ENCODE peak calls at places on chromosomes 7 and 10, in nine cellular contexts. One of them, this sample, is unnamed. For H3K36me3, the result is how much of the 10 kb centered on the place peaks cover.

GRCh38 chr10:35194906-35195305 is 68.3 kb downstream of the CREM start:
- DNase-seq in fibroblast of lung: peak
- DNase-seq in colonic mucosa: no peak
- DNase-seq in IMR-90: peak
- DNase-seq in esophagus squamous epithelium: no peak
- DNase-seq in hepatocyte: peak
- DNase-seq in upper lobe of right lung: no peak
- DNase-seq in endodermal cell: no peak
- DNase-seq in CD8-positive, alpha-beta memory T cell: peak
- DNase-seq in this sample: no peak

GRCh38 chr7:90709501-90710465 is 113.7 kb downstream of the CDK14 start:
- DNase-seq in fibroblast of lung: peak
- DNase-seq in colonic mucosa: no peak
- DNase-seq in IMR-90: peak
- DNase-seq in esophagus squamous epithelium: no peak
- DNase-seq in hepatocyte: peak
- DNase-seq in upper lobe of right lung: no peak
- DNase-seq in endodermal cell: peak
- DNase-seq in CD8-positive, alpha-beta memory T cell: no peak
- DNase-seq in this sample: no peak

GRCh38 chr7:153887756-153888591 is 164.2 kb upstream of the DPP6 start:
- DNase-seq in fibroblast of lung: no peak
- DNase-seq in colonic mucosa: no peak
- DNase-seq in IMR-90: no peak
- DNase-seq in esophagus squamous epithelium: no peak
- DNase-seq in hepatocyte: no peak
- DNase-seq in upper lobe of right lung: no peak
- DNase-seq in endodermal cell: peak
- DNase-seq in CD8-positive, alpha-beta memory T cell: no peak
- DNase-seq in this sample: peak

GRCh38 chr7:15489383-15489782 is 72.4 kb downstream of the AGMO start:
- DNase-seq in fibroblast of lung: no peak
- DNase-seq in colonic mucosa: no peak
- DNase-seq in IMR-90: no peak
- DNase-seq in esophagus squamous epithelium: no peak
- DNase-seq in hepatocyte: no peak
- DNase-seq in upper lobe of right lung: no peak
- DNase-seq in endodermal cell: no peak
- DNase-seq in CD8-positive, alpha-beta memory T cell: no peak
- DNase-seq in this sample: no peak

GRCh38 chr7:156473476-156474240 is 166.9 kb upstream of the RNF32 start:
- DNase-seq in fibroblast of lung: peak
- DNase-seq in colonic mucosa: peak
- DNase-seq in IMR-90: peak
- DNase-seq in esophagus squamous epithelium: no peak
- DNase-seq in hepatocyte: peak
- DNase-seq in upper lobe of right lung: no peak
- DNase-seq in endodermal cell: peak
- DNase-seq in CD8-positive, alpha-beta memory T cell: no peak
- DNase-seq in this sample: peak

GRCh38 chr7:139697031-139697430 is 80.8 kb downstream of the HIPK2 start:
- DNase-seq in fibroblast of lung: no peak
- DNase-seq in colonic mucosa: peak
- DNase-seq in IMR-90: no peak
- DNase-seq in esophagus squamous epithelium: no peak
- DNase-seq in hepatocyte: no peak
- DNase-seq in upper lobe of right lung: no peak
- DNase-seq in endodermal cell: no peak
- DNase-seq in CD8-positive, alpha-beta memory T cell: no peak
- DNase-seq in this sample: no peak

GRCh38 chr10:128362514-128362913 is 236.3 kb upstream of the MKI67 start:
- DNase-seq in fibroblast of lung: no peak
- DNase-seq in colonic mucosa: no peak
- DNase-seq in IMR-90: no peak
- DNase-seq in esophagus squamous epithelium: no peak
- DNase-seq in hepatocyte: no peak
- DNase-seq in upper lobe of right lung: no peak
- DNase-seq in endodermal cell: no peak
- DNase-seq in CD8-positive, alpha-beta memory T cell: no peak
- DNase-seq in this sample: no peak

GRCh38 chr10:51341216-51341615 is 266.9 kb downstream of the PRKG1 start:
- DNase-seq in fibroblast of lung: no peak
- DNase-seq in colonic mucosa: peak
- DNase-seq in IMR-90: no peak
- DNase-seq in esophagus squamous epithelium: no peak
- DNase-seq in hepatocyte: no peak
- DNase-seq in upper lobe of right lung: no peak
- DNase-seq in endodermal cell: no peak
- DNase-seq in CD8-positive, alpha-beta memory T cell: no peak
- DNase-seq in this sample: no peak

GRCh38 chr7:137967143-137968018 is 34.5 kb downstream of the CREB3L2 start:
- DNase-seq in fibroblast of lung: peak
- DNase-seq in colonic mucosa: no peak
- DNase-seq in IMR-90: peak
- DNase-seq in esophagus squamous epithelium: no peak
- DNase-seq in hepatocyte: peak
- DNase-seq in upper lobe of right lung: no peak
- DNase-seq in endodermal cell: peak
- DNase-seq in CD8-positive, alpha-beta memory T cell: no peak
- DNase-seq in this sample: peak

GRCh38 chr10:52217531-52217930 is 96.5 kb upstream of the DKK1 start:
- DNase-seq in fibroblast of lung: no peak
- DNase-seq in colonic mucosa: no peak
- DNase-seq in IMR-90: no peak
- DNase-seq in esophagus squamous epithelium: no peak
- DNase-seq in hepatocyte: no peak
- DNase-seq in upper lobe of right lung: no peak
- DNase-seq in endodermal cell: no peak
- DNase-seq in CD8-positive, alpha-beta memory T cell: no peak
- DNase-seq in this sample: no peak

GRCh38 chr7:55065079-55065478 is 46.3 kb downstream of the EGFR start:
- DNase-seq in fibroblast of lung: peak
- DNase-seq in colonic mucosa: no peak
- DNase-seq in IMR-90: peak
- DNase-seq in esophagus squamous epithelium: no peak
- DNase-seq in hepatocyte: peak
- DNase-seq in upper lobe of right lung: no peak
- DNase-seq in endodermal cell: no peak
- DNase-seq in CD8-positive, alpha-beta memory T cell: no peak
- DNase-seq in this sample: no peak

GRCh38 chr10:78952018-78952417 is 116.7 kb upstream of the ZMIZ1 start:
- DNase-seq in fibroblast of lung: peak
- DNase-seq in colonic mucosa: no peak
- DNase-seq in IMR-90: peak
- DNase-seq in esophagus squamous epithelium: no peak
- DNase-seq in hepatocyte: no peak
- DNase-seq in upper lobe of right lung: no peak
- DNase-seq in endodermal cell: no peak
- DNase-seq in CD8-positive, alpha-beta memory T cell: no peak
- DNase-seq in this sample: no peak

GRCh38 chr7:51090411-51090810 is 226.2 kb downstream of the COBL start:
- DNase-seq in fibroblast of lung: no peak
- DNase-seq in colonic mucosa: no peak
- DNase-seq in IMR-90: no peak
- DNase-seq in esophagus squamous epithelium: no peak
- DNase-seq in hepatocyte: no peak
- DNase-seq in upper lobe of right lung: no peak
- DNase-seq in endodermal cell: no peak
- DNase-seq in CD8-positive, alpha-beta memory T cell: no peak
- DNase-seq in this sample: no peak

GRCh38 chr7:106460792-106461254 is 176.0 kb upstream of the NAMPT start:
- DNase-seq in fibroblast of lung: no peak
- DNase-seq in colonic mucosa: no peak
- DNase-seq in IMR-90: no peak
- DNase-seq in esophagus squamous epithelium: no peak
- DNase-seq in hepatocyte: peak
- DNase-seq in upper lobe of right lung: no peak
- DNase-seq in endodermal cell: no peak
- DNase-seq in CD8-positive, alpha-beta memory T cell: no peak
- DNase-seq in this sample: no peak

GRCh38 chr10:109933984-109934565 is 10.8 kb upstream of the XPNPEP1 start:
- DNase-seq in fibroblast of lung: peak
- DNase-seq in colonic mucosa: no peak
- DNase-seq in IMR-90: peak
- DNase-seq in esophagus squamous epithelium: no peak
- DNase-seq in hepatocyte: no peak
- DNase-seq in upper lobe of right lung: no peak
- DNase-seq in endodermal cell: peak
- DNase-seq in CD8-positive, alpha-beta memory T cell: peak
- DNase-seq in this sample: peak

GRCh38 chr7:97971990-97972943 is 17.7 kb downstream of the OCM2 start:
- DNase-seq in fibroblast of lung: peak
- DNase-seq in colonic mucosa: peak
- DNase-seq in IMR-90: peak
- DNase-seq in esophagus squamous epithelium: peak
- DNase-seq in hepatocyte: peak
- DNase-seq in upper lobe of right lung: peak
- DNase-seq in endodermal cell: peak
- DNase-seq in CD8-positive, alpha-beta memory T cell: peak
- DNase-seq in this sample: peak

GRCh38 chr7:131943616-131944015 is 387.2 kb upstream of the PODXL start:
- DNase-seq in fibroblast of lung: no peak
- DNase-seq in colonic mucosa: no peak
- DNase-seq in IMR-90: no peak
- DNase-seq in esophagus squamous epithelium: no peak
- DNase-seq in hepatocyte: no peak
- DNase-seq in upper lobe of right lung: no peak
- DNase-seq in endodermal cell: peak
- DNase-seq in CD8-positive, alpha-beta memory T cell: no peak
- DNase-seq in this sample: no peak

GRCh38 chr7:131945948-131946525 is 389.6 kb upstream of the PODXL start:
- DNase-seq in fibroblast of lung: no peak
- DNase-seq in colonic mucosa: peak
- DNase-seq in IMR-90: no peak
- DNase-seq in esophagus squamous epithelium: no peak
- DNase-seq in hepatocyte: peak
- DNase-seq in upper lobe of right lung: no peak
- DNase-seq in endodermal cell: peak
- DNase-seq in CD8-positive, alpha-beta memory T cell: no peak
- DNase-seq in this sample: peak

GRCh38 chr7:131944556-131945069 is 388.2 kb upstream of the PODXL start:
- DNase-seq in fibroblast of lung: no peak
- DNase-seq in colonic mucosa: no peak
- DNase-seq in IMR-90: no peak
- DNase-seq in esophagus squamous epithelium: no peak
- DNase-seq in hepatocyte: no peak
- DNase-seq in upper lobe of right lung: no peak
- DNase-seq in endodermal cell: no peak
- DNase-seq in CD8-positive, alpha-beta memory T cell: no peak
- DNase-seq in this sample: no peak

GRCh38 chr7:131943211-131943610 is 386.8 kb upstream of the PODXL start:
- DNase-seq in fibroblast of lung: no peak
- DNase-seq in colonic mucosa: no peak
- DNase-seq in IMR-90: no peak
- DNase-seq in esophagus squamous epithelium: no peak
- DNase-seq in hepatocyte: no peak
- DNase-seq in upper lobe of right lung: no peak
- DNase-seq in endodermal cell: peak
- DNase-seq in CD8-positive, alpha-beta memory T cell: no peak
- DNase-seq in this sample: no peak

DNA sequence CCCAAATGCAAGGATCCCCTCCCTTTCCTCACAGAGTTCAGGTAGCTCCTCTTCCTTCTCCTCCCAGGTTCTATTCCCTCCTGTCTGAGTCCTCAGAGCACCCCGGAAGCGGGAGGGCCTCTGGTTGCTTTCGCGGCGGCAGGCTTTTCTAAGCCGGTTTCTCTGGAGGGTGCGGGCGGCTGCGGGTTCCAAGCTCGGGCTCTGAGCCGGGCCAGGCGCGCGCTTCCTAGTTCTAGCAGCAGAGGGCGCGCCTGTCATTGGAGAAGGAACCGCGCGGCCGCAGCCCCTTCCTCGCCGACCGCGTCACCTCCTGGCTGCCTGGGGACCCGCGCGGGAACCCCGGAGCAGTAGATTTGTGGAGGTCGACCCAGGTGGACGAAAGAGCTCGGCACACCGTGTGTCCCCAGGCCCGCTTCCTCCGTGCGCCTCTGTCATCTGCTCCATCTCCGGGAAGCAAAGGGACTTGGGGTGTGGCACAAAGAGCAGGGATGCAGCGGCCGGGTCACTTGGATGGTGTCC is 388.9 kb upstream of the PODXL start:
- DNase-seq in fibroblast of lung: peak
- DNase-seq in colonic mucosa: peak
- DNase-seq in IMR-90: peak
- DNase-seq in esophagus squamous epithelium: no peak
- DNase-seq in hepatocyte: peak
- DNase-seq in upper lobe of right lung: no peak
- DNase-seq in endodermal cell: peak
- DNase-seq in CD8-positive, alpha-beta memory T cell: no peak
- DNase-seq in this sample: peak
- H3K4me3 ChIP-seq in fibroblast of lung: no peak
- H3K4me3 ChIP-seq in colonic mucosa: peak
- H3K4me3 ChIP-seq in IMR-90: no peak
- H3K4me3 ChIP-seq in esophagus squamous epithelium: no peak
- H3K4me3 ChIP-seq in hepatocyte: no peak
- H3K4me3 ChIP-seq in upper lobe of right lung: no peak
- H3K4me3 ChIP-seq in endodermal cell: no peak
- H3K4me3 ChIP-seq in CD8-positive, alpha-beta memory T cell: no peak
- H3K4me3 ChIP-seq in this sample: no peak

GRCh38 chr10:124081547-124082140 is 11.8 kb downstream of the CHST15 start:
- DNase-seq in fibroblast of lung: no peak
- DNase-seq in colonic mucosa: no peak
- DNase-seq in IMR-90: no peak
- DNase-seq in esophagus squamous epithelium: no peak
- DNase-seq in hepatocyte: no peak
- DNase-seq in upper lobe of right lung: no peak
- DNase-seq in endodermal cell: no peak
- DNase-seq in CD8-positive, alpha-beta memory T cell: no peak
- DNase-seq in this sample: peak
- H3K36me3 ChIP-seq in fibroblast of lung: under half
- H3K36me3 ChIP-seq in colonic mucosa: under half
- H3K36me3 ChIP-seq in IMR-90: under half
- H3K36me3 ChIP-seq in esophagus squamous epithelium: under half
- H3K36me3 ChIP-seq in hepatocyte: under half
- H3K36me3 ChIP-seq in upper lobe of right lung: under half
- H3K36me3 ChIP-seq in endodermal cell: under half
- H3K36me3 ChIP-seq in CD8-positive, alpha-beta memory T cell: under half
- H3K36me3 ChIP-seq in this sample: under half

GRCh38 chr10:88497878-88498277 is 85.2 kb downstream of the RNLS start:
- DNase-seq in fibroblast of lung: peak
- DNase-seq in colonic mucosa: no peak
- DNase-seq in IMR-90: no peak
- DNase-seq in esophagus squamous epithelium: no peak
- DNase-seq in hepatocyte: no peak
- DNase-seq in upper lobe of right lung: no peak
- DNase-seq in endodermal cell: no peak
- DNase-seq in CD8-positive, alpha-beta memory T cell: no peak
- DNase-seq in this sample: no peak
- H3K4me3 ChIP-seq in fibroblast of lung: no peak
- H3K4me3 ChIP-seq in colonic mucosa: no peak
- H3K4me3 ChIP-seq in IMR-90: no peak
- H3K4me3 ChIP-seq in esophagus squamous epithelium: no peak
- H3K4me3 ChIP-seq in hepatocyte: no peak
- H3K4me3 ChIP-seq in upper lobe of right lung: no peak
- H3K4me3 ChIP-seq in endodermal cell: no peak
- H3K4me3 ChIP-seq in CD8-positive, alpha-beta memory T cell: no peak
- H3K4me3 ChIP-seq in this sample: no peak

DNA sequence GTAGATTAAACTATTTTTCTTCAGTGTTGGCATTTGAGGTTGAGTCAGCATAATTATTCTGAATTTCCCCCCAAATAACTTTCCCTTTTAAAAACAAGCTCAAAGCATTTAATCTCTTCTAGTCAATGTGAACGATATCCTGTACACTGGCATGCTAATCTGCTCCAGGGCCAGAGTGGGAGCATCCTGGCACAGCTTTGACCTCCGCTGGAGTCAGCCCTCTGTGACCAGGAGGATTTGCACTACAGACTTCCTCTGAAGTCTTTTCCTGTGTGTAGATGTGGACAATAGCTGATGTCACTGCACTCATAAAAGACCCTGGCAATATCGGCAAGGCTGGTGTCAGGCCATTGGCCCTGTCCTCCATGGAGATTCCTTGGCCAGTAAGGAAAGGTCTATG is 340.2 kb downstream of the CDC14C start:
- DNase-seq in fibroblast of lung: no peak
- DNase-seq in colonic mucosa: no peak
- DNase-seq in IMR-90: no peak
- DNase-seq in esophagus squamous epithelium: no peak
- DNase-seq in hepatocyte: no peak
- DNase-seq in upper lobe of right lung: no peak
- DNase-seq in endodermal cell: no peak
- DNase-seq in CD8-positive, alpha-beta memory T cell: no peak
- DNase-seq in this sample: no peak
- H3K36me3 ChIP-seq in fibroblast of lung: under half
- H3K36me3 ChIP-seq in colonic mucosa: under half
- H3K36me3 ChIP-seq in IMR-90: under half
- H3K36me3 ChIP-seq in esophagus squamous epithelium: under half
- H3K36me3 ChIP-seq in hepatocyte: under half
- H3K36me3 ChIP-seq in upper lobe of right lung: under half
- H3K36me3 ChIP-seq in endodermal cell: under half
- H3K36me3 ChIP-seq in CD8-positive, alpha-beta memory T cell: under half
- H3K36me3 ChIP-seq in this sample: under half

This sample was measured in H7.